ENCODE peak calls at places on chromosomes 3 and 15, in seven cellular contexts. A is AG10803, D is HCT116, N is vagina, R is H7, G is WTC11, I is cardiac fibroblast. O is an unnamed sample.

GRCh38 chr3:119457260-119457659 is 6.2 kb downstream of the TMEM39A start:
- DNase-seq in A (no peak), D (no peak), N (no peak), R (no peak), G (no peak), I (no peak), O (no peak)

GRCh38 chr3:105899528-105899927 is 30.7 kb upstream of the CBLB start:
- DNase-seq in A (peak; percentile 83), D (no peak), N (no peak), R (no peak), G (no peak), I (peak; percentile 72), O (no peak)

GRCh38 chr15:82538961-82539689 is 1.1 kb downstream of the RPS17 start:
- DNase-seq in A (no peak), D (no peak), N (no peak), R (peak; percentile 62), G (no peak), I (no peak), O (no peak)

GRCh38 chr15:71294251-71294635 is 179.0 kb downstream of the THSD4 start:
- DNase-seq in A (no peak), D (no peak), N (no peak), R (no peak), G (no peak), I (no peak), O (no peak)

GRCh38 chr15:47422901-47423300 is 294.4 kb upstream of the SEMA6D start:
- DNase-seq in A (no peak), D (no peak), N (no peak), R (no peak), G (no peak), I (no peak), O (no peak)

GRCh38 chr15:56272474-56272873 is 28.8 kb upstream of the RFX7 start:
- DNase-seq in A (no peak), D (no peak), N (no peak), R (no peak), G (no peak), I (no peak), O (no peak)

GRCh38 chr15:68789921-68790575 is 30.6 kb downstream of the ANP32A start:
- DNase-seq in A (peak; percentile 82), D (no peak), N (no peak), R (peak; percentile 78), G (peak; percentile 65), I (peak; percentile 50), O (no peak)

GRCh38 chr3:169120928-169121327 is 542.6 kb downstream of the MECOM start:
- DNase-seq in A (no peak), D (no peak), N (no peak), R (no peak), G (no peak), I (no peak), O (no peak)

GRCh38 chr3:178482981-178483380 is 53.3 kb upstream of the KCNMB2 start:
- DNase-seq in A (peak; percentile 28), D (no peak), N (no peak), R (no peak), G (no peak), I (no peak), O (no peak)

GRCh38 chr15:87940763-87941162 is 315.8 kb downstream of the NTRK3 start:
- DNase-seq in A (peak; percentile 56), D (no peak), N (no peak), R (no peak), G (no peak), I (peak; percentile 7), O (no peak)

GRCh38 chr3:53044371-53045106 is 1.3 kb downstream of the SFMBT1 start:
- DNase-seq in A (peak; percentile 42), D (no peak), N (no peak), R (peak; percentile 73), G (peak; percentile 42), I (peak; percentile 43), O (no peak)

GRCh38 chr15:98917417-98917816 is 90.2 kb downstream of the PGPEP1L start:
- DNase-seq in A (no peak), D (no peak), N (no peak), R (no peak), G (no peak), I (no peak), O (no peak)

GRCh38 chr3:113211370-113212154 is at the start of gene BOC:
- DNase-seq in A (peak; percentile 81), D (no peak), N (no peak), R (peak; percentile 89), G (peak; percentile 43), I (peak; percentile 70), O (no peak)

GRCh38 chr3:55721716-55722484 is 234.8 kb upstream of the WNT5A start:
- DNase-seq in A (peak; percentile 42), D (no peak), N (no peak), R (peak; percentile 66), G (peak; percentile 43), I (peak; percentile 25), O (no peak)